ENCODE peak calls at places on chromosomes 6 and 20, in four cellular contexts. One of them, this sample, is unnamed.

GRCh38 chr6:36957773-36958271 is 3.3 kb downstream of the PI16 start:
- DNase-seq in GM23338: no peak
- DNase-seq in IMR-90: no peak
- DNase-seq in A549: no peak
- DNase-seq in this sample: no peak

GRCh38 chr6:12266571-12266970 is 23.6 kb upstream of the EDN1 start:
- DNase-seq in GM23338: no peak
- DNase-seq in IMR-90: peak
- DNase-seq in A549: no peak
- DNase-seq in this sample: no peak

GRCh38 chr20:60253471-60253870 is 295.2 kb downstream of the CDH26 start:
- DNase-seq in IMR-90: no peak
- DNase-seq in A549: no peak
- DNase-seq in GM23338: no peak
- DNase-seq in this sample: no peak

GRCh38 chr20:49377326-49377725 is 99.5 kb upstream of the ZNFX1 start:
- DNase-seq in A549: no peak
- DNase-seq in GM23338: no peak
- DNase-seq in IMR-90: no peak
- DNase-seq in this sample: no peak

GRCh38 chr6:63740709-63741108 is 105.1 kb downstream of the PHF3 start:
- DNase-seq in A549: no peak
- DNase-seq in IMR-90: peak
- DNase-seq in GM23338: no peak
- DNase-seq in this sample: no peak

GRCh38 chr6:131167773-131168172 is 32.5 kb downstream of the AKAP7 start:
- DNase-seq in GM23338: no peak
- DNase-seq in A549: no peak
- DNase-seq in IMR-90: peak
- DNase-seq in this sample: no peak

GRCh38 chr20:32823078-32823477 is 3.3 kb downstream of the MAPRE1 start:
- DNase-seq in GM23338: no peak
- DNase-seq in IMR-90: peak
- DNase-seq in A549: peak
- DNase-seq in this sample: peak

GRCh38 chr20:39829713-39830112 is 859.3 kb downstream of the MAFB start:
- DNase-seq in GM23338: peak
- DNase-seq in A549: no peak
- DNase-seq in IMR-90: no peak
- DNase-seq in this sample: no peak

GRCh38 chr6:20497200-20497820 is 36.9 kb upstream of the CDKAL1 start:
- DNase-seq in GM23338: no peak
- DNase-seq in A549: no peak
- DNase-seq in IMR-90: peak
- DNase-seq in this sample: no peak

GRCh38 chr6:53795702-53796450 is 1.1 kb downstream of the LRRC1 start:
- DNase-seq in GM23338: peak
- DNase-seq in IMR-90: peak
- DNase-seq in A549: no peak
- DNase-seq in this sample: peak

GRCh38 chr6:2803731-2804429 is 37.8 kb downstream of the SERPINB1 start:
- DNase-seq in GM23338: no peak
- DNase-seq in IMR-90: no peak
- DNase-seq in A549: no peak
- DNase-seq in this sample: no peak

GRCh38 chr6:54282186-54282585 is 26.1 kb upstream of the TINAG start:
- DNase-seq in IMR-90: peak
- DNase-seq in A549: peak
- DNase-seq in GM23338: no peak
- DNase-seq in this sample: no peak

GRCh38 chr20:3340443-3340842 is 67.0 kb downstream of the DNAAF9 start:
- DNase-seq in A549: no peak
- DNase-seq in IMR-90: no peak
- DNase-seq in GM23338: no peak
- DNase-seq in this sample: no peak

GRCh38 chr20:48444249-48444648 is 383.6 kb downstream of the PREX1 start:
- DNase-seq in GM23338: no peak
- DNase-seq in A549: no peak
- DNase-seq in IMR-90: no peak
- DNase-seq in this sample: no peak

GRCh38 chr20:5080384-5080877 is 39.3 kb downstream of the PCNA start:
- DNase-seq in A549: peak
- DNase-seq in GM23338: no peak
- DNase-seq in IMR-90: peak
- DNase-seq in this sample: no peak

GRCh38 chr6:152698692-152699091 is 995 bp downstream of the MYCT1 start:
- DNase-seq in IMR-90: no peak
- DNase-seq in A549: no peak
- DNase-seq in GM23338: no peak
- DNase-seq in this sample: no peak

GRCh38 chr6:158708239-158708638 is 58.4 kb downstream of the SYTL3 start:
- DNase-seq in GM23338: no peak
- DNase-seq in A549: no peak
- DNase-seq in IMR-90: peak
- DNase-seq in this sample: no peak

GRCh38 chr6:105452924-105453756 is 50.3 kb upstream of the PREP start:
- DNase-seq in IMR-90: no peak
- DNase-seq in GM23338: no peak
- DNase-seq in A549: no peak
- DNase-seq in this sample: no peak

GRCh38 chr20:50256577-50256976 is 65.9 kb downstream of the CEBPB start:
- DNase-seq in IMR-90: peak
- DNase-seq in A549: no peak
- DNase-seq in GM23338: no peak
- DNase-seq in this sample: no peak

GRCh38 chr6:563863-564262 is 93.0 kb downstream of the HUS1B start:
- DNase-seq in IMR-90: no peak
- DNase-seq in GM23338: no peak
- DNase-seq in A549: no peak
- DNase-seq in this sample: no peak

GRCh38 chr6:143612186-143612585 is 65.6 kb upstream of the PHACTR2 start:
- DNase-seq in A549: no peak
- DNase-seq in IMR-90: peak
- DNase-seq in GM23338: no peak
- DNase-seq in this sample: no peak

GRCh38 chr20:47655635-47656034 is 129.6 kb downstream of the SULF2 start:
- DNase-seq in GM23338: no peak
- DNase-seq in A549: no peak
- DNase-seq in IMR-90: no peak
- DNase-seq in this sample: no peak

GRCh38 chr6:161835426-161836029 is 561.7 kb upstream of the AGPAT4 start:
- DNase-seq in A549: no peak
- DNase-seq in GM23338: peak
- DNase-seq in IMR-90: no peak
- DNase-seq in this sample: no peak

GRCh38 chr6:149004664-149005063 is 257.8 kb downstream of the UST start:
- DNase-seq in IMR-90: no peak
- DNase-seq in GM23338: no peak
- DNase-seq in A549: no peak
- DNase-seq in this sample: no peak

GRCh38 chr20:51004305-51004727 is 18.6 kb downstream of the KCNG1 start:
- DNase-seq in A549: no peak
- DNase-seq in IMR-90: no peak
- DNase-seq in GM23338: peak
- DNase-seq in this sample: no peak

GRCh38 chr6:104638841-104639290 is 220.9 kb downstream of the HACE1 start:
- DNase-seq in A549: no peak
- DNase-seq in IMR-90: no peak
- DNase-seq in GM23338: no peak
- DNase-seq in this sample: no peak

GRCh38 chr6:169070506-169071176 is 183.0 kb downstream of the THBS2 start:
- DNase-seq in A549: peak
- DNase-seq in IMR-90: peak
- DNase-seq in GM23338: no peak
- DNase-seq in this sample: no peak

GRCh38 chr6:148524976-148525375 is 182.3 kb downstream of the SASH1 start:
- DNase-seq in GM23338: no peak
- DNase-seq in IMR-90: peak
- DNase-seq in A549: no peak
- DNase-seq in this sample: no peak

GRCh38 chr20:64058536-64058935 is 4.5 kb upstream of the TCEA2 start:
- DNase-seq in IMR-90: peak
- DNase-seq in GM23338: no peak
- DNase-seq in A549: no peak
- DNase-seq in this sample: no peak
- H3K4me3 ChIP-seq in IMR-90: no peak
- H3K4me3 ChIP-seq in GM23338: no peak
- H3K4me3 ChIP-seq in A549: no peak
- H3K4me3 ChIP-seq in this sample: no peak

GRCh38 chr6:35759401-35759800 is 17.0 kb upstream of the CLPSL2 start:
- DNase-seq in A549: no peak
- DNase-seq in GM23338: no peak
- DNase-seq in IMR-90: no peak
- DNase-seq in this sample: no peak

GRCh38 chr6:35752330-35752729 is 15.5 kb downstream of the ARMC12 start:
- DNase-seq in IMR-90: no peak
- DNase-seq in GM23338: no peak
- DNase-seq in A549: no peak
- DNase-seq in this sample: no peak

GRCh38 chr6:35755525-35755924 is 18.7 kb downstream of the ARMC12 start:
- DNase-seq in GM23338: no peak
- DNase-seq in A549: no peak
- DNase-seq in IMR-90: no peak
- DNase-seq in this sample: no peak

GRCh38 chr6:35754452-35755321 is 17.9 kb downstream of the ARMC12 start:
- DNase-seq in IMR-90: peak
- DNase-seq in GM23338: no peak
- DNase-seq in A549: no peak
- DNase-seq in this sample: no peak

DNA sequence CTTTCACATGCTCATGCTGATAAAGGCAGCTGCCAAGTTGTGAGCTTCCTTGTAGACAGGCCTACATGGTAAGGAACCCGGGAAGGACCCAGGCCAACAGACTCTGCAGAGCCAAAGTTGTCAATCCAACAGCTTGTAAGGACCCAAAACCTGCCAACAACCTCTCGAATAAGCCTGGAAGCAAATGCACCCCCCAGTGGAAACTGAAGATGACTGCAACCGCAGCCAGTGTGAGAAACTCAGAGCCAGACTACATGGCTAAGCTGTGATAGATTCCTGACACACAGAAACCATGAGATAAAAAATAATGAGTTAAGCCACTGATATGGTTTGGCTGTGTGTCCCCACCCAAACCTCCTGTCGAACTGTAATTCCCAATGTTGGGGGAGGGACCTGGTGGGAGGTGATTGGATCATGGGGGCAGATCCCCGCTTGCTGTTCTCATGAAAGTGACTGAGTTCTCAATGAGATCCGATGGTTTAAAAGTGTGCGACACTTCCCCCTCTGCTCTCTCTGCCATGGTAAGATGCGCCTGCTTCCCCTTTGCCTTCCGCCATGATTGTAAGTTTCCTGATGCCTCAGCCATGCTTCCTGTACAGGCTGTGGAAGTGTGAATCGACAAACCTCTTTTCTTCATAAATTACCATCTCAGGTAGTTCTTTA is 18.8 kb upstream of the CLPSL2 start:
- DNase-seq in A549: peak
- DNase-seq in GM23338: peak
- DNase-seq in IMR-90: peak
- DNase-seq in this sample: peak
- H3K4me2 ChIP-seq in A549: no peak
- H3K4me2 ChIP-seq in GM23338: no peak
- H3K4me2 ChIP-seq in IMR-90: no peak
- H3K4me2 ChIP-seq in this sample: no peak

DNA sequence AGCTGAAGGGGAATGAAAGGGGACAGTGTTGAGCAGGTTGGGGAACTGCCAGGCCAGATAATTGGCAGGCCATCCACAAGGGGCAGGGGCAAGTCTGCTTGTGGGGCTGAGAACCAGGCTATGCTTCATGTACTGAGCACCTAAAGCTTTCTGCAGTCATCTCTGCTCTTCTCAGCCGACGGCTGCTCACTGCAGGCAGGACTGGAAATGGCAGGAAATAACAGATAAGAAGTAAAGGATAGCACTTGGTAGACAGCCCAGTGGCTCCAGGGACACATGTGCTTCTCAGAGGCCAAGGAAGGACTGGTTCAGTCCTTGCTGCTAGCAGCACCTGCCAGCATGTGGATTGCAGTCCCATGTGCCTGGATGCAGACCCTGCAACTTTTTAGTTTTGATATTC is 89.8 kb downstream of the CD164 start:
- DNase-seq in A549: no peak
- DNase-seq in GM23338: no peak
- DNase-seq in IMR-90: no peak
- DNase-seq in this sample: no peak
- H3K27ac ChIP-seq in A549: no peak
- H3K27ac ChIP-seq in GM23338: no peak
- H3K27ac ChIP-seq in IMR-90: no peak
- H3K27ac ChIP-seq in this sample: no peak

GRCh38 chr20:57130160-57130772 is 136.2 kb downstream of the BMP7 start:
- DNase-seq in IMR-90: no peak
- DNase-seq in A549: no peak
- DNase-seq in GM23338: no peak
- DNase-seq in this sample: no peak
- H3K4me3 ChIP-seq in IMR-90: no peak
- H3K4me3 ChIP-seq in A549: no peak
- H3K4me3 ChIP-seq in GM23338: no peak
- H3K4me3 ChIP-seq in this sample: no peak

DNA sequence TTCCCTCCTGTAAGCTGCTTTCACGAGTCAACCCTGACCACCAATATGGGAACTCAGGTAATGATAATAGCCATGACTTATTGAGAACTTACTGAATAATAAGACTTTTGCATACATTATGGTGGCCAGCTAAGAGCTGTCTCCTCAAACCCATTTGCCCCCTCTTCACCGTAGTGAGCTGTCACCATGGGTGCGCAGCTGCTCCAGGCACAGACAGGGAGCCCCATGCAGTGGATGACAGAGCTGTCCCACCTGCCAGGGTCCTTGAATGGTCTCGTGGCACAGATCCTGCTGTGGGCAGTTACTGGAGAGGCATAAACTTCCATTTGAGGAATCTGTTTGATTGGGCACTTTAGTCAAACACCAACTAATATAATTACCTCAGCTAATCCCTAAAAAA is 1.9 kb downstream of the SLC22A16 start:
- DNase-seq in GM23338: no peak
- DNase-seq in A549: no peak
- DNase-seq in IMR-90: no peak
- DNase-seq in this sample: no peak
- H3K4me2 ChIP-seq in GM23338: no peak
- H3K4me2 ChIP-seq in A549: no peak
- H3K4me2 ChIP-seq in IMR-90: no peak
- H3K4me2 ChIP-seq in this sample: no peak